ENCODE peak calls at places on chromosomes 13 and 19, in five cellular contexts. F is AG04450, U is body of pancreas, Q is spleen, D is BE2C. O is an unnamed sample. For H3K9me3, the result is how much of the 10 kb centered on the place peaks cover.

GRCh38 chr13:33070713-33071112 is 54.5 kb downstream of the KL start:
- DNase-seq in F (no peak), U (no peak), Q (no peak), D (no peak), O (no peak)

GRCh38 chr13:71240906-71241305 is 626.1 kb downstream of the DACH1 start:
- DNase-seq in F (no peak), U (no peak), Q (no peak), D (peak), O (no peak)

GRCh38 chr13:91907398-91907797 is 509.0 kb downstream of the GPC5 start:
- DNase-seq in F (no peak), U (no peak), Q (no peak), D (no peak), O (no peak)

GRCh38 chr19:47544476-47544875 is 28.5 kb downstream of the ZNF541 start:
- DNase-seq in F (no peak), U (no peak), Q (no peak), D (no peak), O (no peak)

GRCh38 chr19:31338069-31338767 is 11.0 kb downstream of the TSHZ3 start:
- DNase-seq in F (no peak), U (peak), Q (no peak), D (peak), O (peak)

GRCh38 chr13:43878897-43879322 is 630 bp downstream of the CCDC122 start:
- DNase-seq in F (peak), U (peak), Q (peak), D (no peak), O (peak)

GRCh38 chr19:51372649-51373504 is at the start of gene NKG7:
- DNase-seq in F (no peak), U (no peak), Q (peak), D (no peak), O (no peak)

GRCh38 chr19:2856457-2857055 is 10.6 kb upstream of the ZNF556 start:
- DNase-seq in F (no peak), U (no peak), Q (no peak), D (no peak), O (no peak)

GRCh38 chr19:47518139-47518538 is 3.3 kb upstream of the NAPA start:
- DNase-seq in F (no peak), U (no peak), Q (no peak), D (no peak), O (no peak)

GRCh38 chr19:35261356-35262100 is 7.2 kb upstream of the USF2 start:
- DNase-seq in F (no peak), U (peak), Q (peak), D (no peak), O (no peak)

GRCh38 chr13:113474179-113474578 is 16.3 kb downstream of the DCUN1D2 start:
- DNase-seq in F (no peak), U (no peak), Q (no peak), D (no peak), O (no peak)

GRCh38 chr19:46373573-46374359 is 26.9 kb downstream of the PPP5C start:
- DNase-seq in F (no peak), U (peak), Q (no peak), D (peak), O (no peak)

GRCh38 chr13:110261166-110262081 is 45.5 kb downstream of the COL4A1 start:
- DNase-seq in F (no peak), U (no peak), Q (no peak), D (no peak), O (no peak)

GRCh38 chr19:51467864-51468544 is 9.8 kb upstream of the SIGLEC8 start:
- DNase-seq in F (no peak), U (no peak), Q (peak), D (no peak), O (no peak)

GRCh38 chr19:58129284-58129683 is 21.3 kb downstream of the ZNF329 start:
- DNase-seq in F (no peak), U (no peak), Q (no peak), D (no peak), O (no peak)
- H3K9me3 ChIP-seq in F (half or more), U (half or more), Q (half or more), D (under half), O (under half)

GRCh38 chr13:46479286-46479685 is 73.7 kb upstream of the LRCH1 start:
- DNase-seq in F (no peak), U (no peak), Q (no peak), D (no peak), O (no peak)

GRCh38 chr13:46480131-46480530 is 72.8 kb upstream of the LRCH1 start:
- DNase-seq in F (no peak), U (no peak), Q (no peak), D (no peak), O (no peak)

GRCh38 chr13:46476174-46476573 is 76.8 kb upstream of the LRCH1 start:
- DNase-seq in F (no peak), U (no peak), Q (no peak), D (no peak), O (no peak)

GRCh38 chr13:46479691-46480090 is 73.3 kb upstream of the LRCH1 start:
- DNase-seq in F (no peak), U (no peak), Q (no peak), D (no peak), O (no peak)

GRCh38 chr13:46478641-46479040 is 74.3 kb upstream of the LRCH1 start:
- DNase-seq in F (no peak), U (no peak), Q (no peak), D (no peak), O (no peak)
- TF ChIP-seq CTCF in F (no peak), U (no peak), Q (no peak), D (no peak), O (no peak)

GRCh38 chr19:57395710-57396109 is 6.1 kb downstream of the ZNF548 start:
- DNase-seq in F (no peak), U (no peak), Q (no peak), D (no peak), O (no peak)

GRCh38 chr19:57403737-57404537 is 7.0 kb upstream of the ZNF17 start:
- DNase-seq in F (no peak), U (no peak), Q (no peak), D (no peak), O (no peak)

GRCh38 chr19:57398868-57399267 is 9.2 kb downstream of the ZNF548 start:
- DNase-seq in F (no peak), U (no peak), Q (no peak), D (no peak), O (no peak)
- H3K9me3 ChIP-seq in F (under half), U (under half), Q (under half), D (under half), O (under half)

DNA sequence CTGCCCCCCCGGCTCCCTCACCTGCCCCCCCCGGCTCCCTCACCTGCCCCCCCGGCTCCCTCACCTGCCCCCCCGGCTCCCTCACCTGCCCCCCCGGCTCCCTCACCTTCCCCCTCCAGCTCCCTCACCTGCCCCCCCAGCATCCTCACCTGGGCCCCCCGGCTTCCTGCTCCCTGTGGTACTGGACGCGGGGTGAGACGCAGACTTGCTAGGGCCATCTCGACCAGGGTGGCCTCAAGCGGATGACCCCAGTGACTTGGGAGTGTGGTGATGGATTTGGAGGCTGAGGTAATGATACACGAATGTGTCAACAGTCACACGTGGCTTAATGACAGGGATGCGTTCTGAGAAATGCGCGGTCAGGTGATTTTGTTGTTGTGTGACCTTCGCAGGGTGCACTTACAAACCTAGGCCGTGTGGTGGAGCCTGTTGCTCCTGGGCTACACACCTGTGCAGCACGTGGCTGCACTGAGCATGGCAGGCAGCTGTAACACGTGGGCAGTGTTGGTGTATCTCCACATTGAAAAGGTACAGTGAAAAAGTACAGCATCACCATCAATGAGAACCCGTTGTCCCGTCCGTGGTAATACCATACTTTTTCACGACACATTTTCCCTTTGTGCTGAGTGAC is 197.8 kb downstream of the TEX29 start:
- DNase-seq in F (no peak), U (peak), Q (peak), D (no peak), O (no peak)
- TF ChIP-seq CTCF in F (no peak), U (peak), Q (no peak), D (peak), O (no peak)

DNA sequence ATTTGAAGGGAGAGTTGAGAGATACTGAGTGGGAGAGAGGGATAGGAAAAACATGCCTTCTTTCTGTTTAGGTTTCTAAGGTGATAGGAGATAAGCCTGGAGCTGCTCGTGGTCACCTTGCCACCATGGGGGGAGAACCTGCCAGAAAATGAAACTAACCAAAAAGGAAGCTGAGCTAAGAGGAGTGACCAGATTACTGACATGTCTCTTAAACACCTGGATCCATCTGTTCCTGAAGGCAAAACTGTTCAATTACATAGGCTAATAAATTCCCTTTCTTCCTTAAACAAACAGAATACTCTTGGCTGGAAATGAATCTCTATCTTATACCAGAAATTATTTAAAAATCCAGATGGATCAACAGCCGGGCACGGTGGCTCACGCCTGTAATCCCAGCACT is 27.3 kb downstream of the ZNF473 start:
- DNase-seq in F (no peak), U (no peak), Q (no peak), D (no peak), O (no peak)
- H3K9me3 ChIP-seq in F (under half), U (under half), Q (under half), D (under half), O (under half)

DNA sequence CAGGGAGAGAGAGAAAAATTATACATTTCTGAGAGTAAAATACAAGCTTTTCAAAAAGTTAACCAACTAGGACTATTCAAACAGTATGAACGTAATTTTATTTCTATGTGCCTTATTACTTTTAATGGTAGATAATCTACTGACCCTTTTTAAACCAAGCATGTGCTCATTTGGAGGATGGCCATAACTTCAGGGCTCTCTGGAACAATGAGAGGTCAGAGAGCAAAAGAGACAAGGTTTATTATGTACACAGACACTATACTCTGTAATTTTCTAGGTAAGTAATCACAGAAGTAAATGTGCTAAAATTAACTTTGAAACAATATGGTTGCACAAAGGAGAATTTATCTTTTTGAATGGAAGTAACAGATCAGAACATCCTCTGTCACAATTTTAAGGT is 1.1 kb downstream of the POSTN start:
- DNase-seq in F (no peak), U (no peak), Q (no peak), D (no peak), O (no peak)
- TF ChIP-seq CTCF in F (no peak), U (no peak), Q (no peak), D (no peak), O (no peak)

DNA sequence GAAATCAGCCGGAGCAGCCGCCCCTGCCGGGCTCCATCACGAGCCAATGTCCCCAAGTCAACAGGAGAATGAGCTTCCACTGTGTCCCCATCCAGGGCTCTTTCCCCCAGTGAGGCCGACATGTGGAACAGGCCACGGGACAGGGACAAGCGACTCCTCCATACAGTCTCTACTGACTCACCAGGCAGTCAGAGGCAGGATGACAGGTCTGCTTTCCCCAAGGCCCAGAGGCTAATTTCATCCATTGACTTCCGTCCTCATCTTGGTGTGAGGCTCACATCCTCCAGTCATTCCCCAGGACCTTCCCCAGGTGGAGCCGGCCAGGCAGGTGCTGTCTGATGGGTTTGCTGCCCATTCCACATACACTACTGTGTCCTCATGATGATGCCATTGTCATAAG is 3.5 kb downstream of the CEACAM6 start:
- DNase-seq in F (no peak), U (no peak), Q (no peak), D (no peak), O (no peak)
- H3K9me3 ChIP-seq in F (under half), U (under half), Q (under half), D (under half), O (under half)

GRCh38 chr13:90222758-90223157 is 1124.7 kb upstream of the MIR17HG start:
- DNase-seq in F (no peak), U (no peak), Q (no peak), D (no peak), O (no peak)

GRCh38 chr13:90217275-90217674 is 1130.2 kb upstream of the MIR17HG start:
- DNase-seq in F (no peak), U (no peak), Q (no peak), D (no peak), O (no peak)
- TF ChIP-seq CTCF in F (no peak), U (no peak), Q (no peak), D (no peak), O (no peak)

DNA sequence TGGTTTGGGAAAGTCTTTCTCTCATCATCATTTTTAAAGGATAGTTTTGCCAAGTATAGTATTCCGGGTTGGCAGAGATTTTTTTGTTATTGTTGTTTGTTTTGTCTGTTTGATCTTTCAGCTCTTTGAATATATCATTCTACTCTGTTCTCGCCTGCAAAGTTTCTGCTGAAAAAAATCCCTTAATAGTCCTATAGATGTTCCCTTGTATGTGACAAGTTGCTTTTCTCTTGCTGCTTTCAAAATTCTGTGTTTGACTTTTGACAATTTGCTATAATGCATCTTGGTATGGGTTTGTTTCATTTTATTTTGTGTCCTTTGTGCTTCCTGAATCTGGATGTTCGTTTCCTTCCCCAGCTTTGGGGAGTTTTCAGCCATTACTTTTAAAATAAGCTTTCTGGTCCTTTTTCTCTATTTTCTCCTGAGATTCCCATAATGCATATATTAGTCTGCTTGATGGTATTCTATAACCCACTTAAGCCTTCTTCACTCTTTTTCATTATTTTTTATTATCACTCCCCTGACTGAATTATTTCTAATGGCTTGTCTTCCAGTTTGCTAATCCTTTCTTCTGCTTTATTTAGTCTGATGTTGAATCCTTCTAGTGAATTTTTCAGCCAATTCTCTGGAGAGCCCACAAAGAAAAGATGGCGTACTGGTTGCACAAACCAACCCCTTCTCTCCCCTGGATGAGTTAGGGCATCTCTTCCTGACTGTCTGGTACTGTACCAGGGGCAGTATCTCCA is 14.6 kb downstream of the ZNF569 start:
- DNase-seq in F (no peak), U (no peak), Q (no peak), D (no peak), O (no peak)
- H3K9me3 ChIP-seq in F (under half), U (half or more), Q (half or more), D (under half), O (under half)